ENCODE peak calls at places on chromosome 20, in four cellular contexts. G is PC-3; O is CD8-positive, alpha-beta memory T cell; T is IMR-90. Y is an unnamed sample.

GRCh38 chr20:48849779-48850178 is 22.0 kb upstream of the PREX1 start:
- DNase-seq in G (no peak), O (no peak), T (no peak), Y (no peak)

GRCh38 chr20:44357020-44357419 is 1.5 kb downstream of the HNF4A start:
- DNase-seq in T (no peak), O (no peak), G (no peak), Y (no peak)

GRCh38 chr20:5008743-5009142 is 7.4 kb upstream of the SLC23A2 start:
- DNase-seq in T (peak; percentile 11), G (peak; percentile 68), O (no peak), Y (peak; percentile 17)

GRCh38 chr20:10239954-10240353 is 21.3 kb downstream of the SNAP25 start:
- DNase-seq in G (peak; percentile 32), O (no peak), T (peak; percentile 16), Y (no peak)

GRCh38 chr20:9215539-9215938 is 146.7 kb downstream of the PLCB4 start:
- DNase-seq in T (no peak), G (peak; percentile 59), O (no peak), Y (peak; percentile 24)

GRCh38 chr20:32970973-32971300 is 33.3 kb downstream of the SUN5 start:
- DNase-seq in T (no peak), O (no peak), G (no peak), Y (no peak)

GRCh38 chr20:8287328-8287727 is 155.3 kb downstream of the PLCB1 start:
- DNase-seq in G (no peak), O (no peak), T (no peak), Y (no peak)

GRCh38 chr20:35572838-35573237 is 31.0 kb downstream of the ERGIC3 start:
- DNase-seq in G (no peak), T (no peak), O (no peak), Y (no peak)

GRCh38 chr20:59141818-59142581 is 21.6 kb upstream of the ZNF831 start:
- DNase-seq in O (no peak), G (peak; percentile 55), T (peak; percentile 2), Y (peak; percentile 24)

GRCh38 chr20:48716086-48716485 is 111.7 kb downstream of the PREX1 start:
- DNase-seq in G (no peak), T (no peak), O (peak; percentile 51), Y (no peak)

GRCh38 chr20:7989379-7989778 is 30.2 kb downstream of the TMX4 start:
- DNase-seq in G (peak; percentile 35), T (no peak), O (no peak), Y (no peak)

GRCh38 chr20:51541189-51542032 is 1.1 kb downstream of the NFATC2 start:
- DNase-seq in O (peak; percentile 83), T (peak; percentile 22), G (no peak), Y (peak; percentile 19)

GRCh38 chr20:23215596-23215995 is 129.5 kb upstream of the CD93 start:
- DNase-seq in G (no peak), O (no peak), T (no peak), Y (no peak)

GRCh38 chr20:62063981-62064787 is 1.5 kb downstream of the TAF4 start:
- DNase-seq in O (no peak), G (peak; percentile 38), T (no peak), Y (no peak)

GRCh38 chr20:5127859-5128409 is 1.1 kb downstream of the CDS2 start:
- DNase-seq in T (no peak), G (no peak), O (no peak), Y (no peak)

GRCh38 chr20:63624486-63624885 is 2.4 kb downstream of the GMEB2 start:
- DNase-seq in T (peak; percentile 49), G (no peak), O (no peak), Y (peak; percentile 60)

GRCh38 chr20:35984382-35984781 is 16.0 kb downstream of the CNBD2 start:
- DNase-seq in T (no peak), G (no peak), O (no peak), Y (no peak)

GRCh38 chr20:36835025-36835424 is 40.9 kb upstream of the TLDC2 start:
- DNase-seq in O (no peak), G (no peak), T (no peak), Y (no peak)

GRCh38 chr20:48879609-48880008 is 41.9 kb upstream of the ARFGEF2 start:
- DNase-seq in T (no peak), G (peak; percentile 52), O (no peak), Y (peak; percentile 59)

GRCh38 chr20:40694246-40694645 is 5.2 kb upstream of the MAFB start:
- DNase-seq in O (no peak), G (no peak), T (no peak), Y (no peak)

GRCh38 chr20:34334654-34335407 is 28.2 kb upstream of the ITCH start:
- DNase-seq in O (no peak), G (peak; percentile 86), T (no peak), Y (peak; percentile 25)

GRCh38 chr20:48298851-48299484 is 513.7 kb upstream of the SULF2 start:
- DNase-seq in G (peak; percentile 97), O (no peak), T (peak; percentile 92), Y (peak; percentile 91)

GRCh38 chr20:59807909-59808728 is 125.3 kb downstream of the SYCP2 start:
- DNase-seq in O (no peak), G (no peak), T (no peak), Y (no peak)

GRCh38 chr20:63206878-63207277 is 9.1 kb downstream of the YTHDF1 start:
- DNase-seq in G (peak; percentile 62), T (peak; percentile 17), O (no peak), Y (no peak)

GRCh38 chr20:13683833-13684232 is 45.1 kb upstream of the TASP1 start:
- DNase-seq in T (no peak), G (no peak), O (no peak), Y (no peak)

GRCh38 chr20:62120990-62121775 is 1.1 kb upstream of the LSM14B start:
- DNase-seq in T (peak; percentile 61), G (peak; percentile 50), O (no peak), Y (peak; percentile 72)

GRCh38 chr20:33793011-33793931 is 17.9 kb upstream of the CHMP4B start:
- DNase-seq in T (peak; percentile 24), G (peak; percentile 39), O (no peak), Y (no peak)

GRCh38 chr20:37363221-37364012 is 17.5 kb downstream of the SRC start:
- DNase-seq in O (no peak), G (no peak), T (no peak), Y (no peak)

GRCh38 chr20:23003077-23003476 is 32.0 kb upstream of the SSTR4 start:
- DNase-seq in O (no peak), G (no peak), T (no peak), Y (no peak)

GRCh38 chr20:58851969-58852458 is 502 bp upstream of the GNAS start:
- DNase-seq in G (no peak), T (no peak), O (no peak), Y (no peak)

GRCh38 chr20:64069614-64070243 is 6.7 kb downstream of the TCEA2 start:
- DNase-seq in T (no peak), G (peak; percentile 48), O (no peak), Y (peak; percentile 50)

GRCh38 chr20:57211949-57212889 is 54.2 kb downstream of the BMP7 start:
- DNase-seq in G (peak; percentile 93), O (no peak), T (peak; percentile 84), Y (peak; percentile 77)

GRCh38 chr20:62876826-62877728 is 15.5 kb upstream of the TCFL5 start:
- DNase-seq in G (no peak), T (no peak), O (no peak), Y (no peak)

GRCh38 chr20:14418441-14418840 is 81.0 kb upstream of the FLRT3 start:
- DNase-seq in T (no peak), O (no peak), G (no peak), Y (peak; percentile 45)

GRCh38 chr20:54706581-54706980 is 231.2 kb downstream of the DOK5 start:
- DNase-seq in G (no peak), T (no peak), O (no peak), Y (no peak)
- H3K4me1 ChIP-seq in G (no peaks in the 10 kb centered on the region), T (no peaks in the 10 kb centered on the region), O (no peaks in the 10 kb centered on the region), Y (no peaks in the 10 kb centered on the region)

GRCh38 chr20:46406200-46406985 is at the start of gene ELMO2:
- DNase-seq in T (peak; percentile 95), G (peak; percentile 98), O (peak; percentile 95), Y (peak; percentile 99)
- H3K4me1 ChIP-seq in T (peaks cover 18% of the 10 kb centered on the region), G (peaks cover 39% of the 10 kb centered on the region), O (peaks cover 47% of the 10 kb centered on the region), Y (peaks cover 45% of the 10 kb centered on the region)

GRCh38 chr20:43320536-43320935 is 130.8 kb upstream of the PTPRT start:
- DNase-seq in T (no peak), G (no peak), O (no peak), Y (no peak)

GRCh38 chr20:43323592-43323991 is 133.9 kb upstream of the PTPRT start:
- DNase-seq in O (no peak), G (no peak), T (no peak), Y (no peak)

GRCh38 chr20:43331911-43332310 is 125.8 kb upstream of the SRSF6 start:
- DNase-seq in T (no peak), G (no peak), O (no peak), Y (no peak)

GRCh38 chr20:43322851-43323250 is 133.1 kb upstream of the PTPRT start:
- DNase-seq in G (no peak), T (peak; percentile 1), O (no peak), Y (no peak)

DNA sequence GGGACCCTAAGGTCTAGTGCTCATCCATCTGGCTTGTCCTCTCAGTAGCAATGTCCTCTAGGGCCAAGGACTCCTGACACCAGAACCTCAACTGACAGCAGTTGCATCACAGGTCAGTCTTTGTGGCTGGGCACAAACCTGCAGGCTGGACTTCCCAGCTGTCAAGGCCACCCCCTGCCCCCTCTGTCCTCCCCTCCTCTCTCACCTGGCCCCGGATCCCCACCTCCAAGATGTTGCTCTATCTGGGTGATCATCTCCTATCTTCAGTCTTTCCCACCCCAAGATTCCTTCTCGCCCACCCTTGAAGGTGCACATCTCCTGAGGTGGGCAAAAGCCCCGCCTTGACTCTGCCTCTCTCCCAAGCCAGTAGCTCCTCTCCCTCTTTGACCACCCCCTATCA is 131.8 kb upstream of the SRSF6 start:
- DNase-seq in G (no peak), T (no peak), O (no peak), Y (no peak)
- H3K4me1 ChIP-seq in G (no peaks in the 10 kb centered on the region), T (no peaks in the 10 kb centered on the region), O (no peaks in the 10 kb centered on the region), Y (peaks cover 4% of the 10 kb centered on the region)

GRCh38 chr20:50388733-50389436 is 121.3 kb upstream of the PTPN1 start:
- DNase-seq in T (no peak), G (peak; percentile 31), O (no peak), Y (no peak)

GRCh38 chr20:50387996-50388332 is 122.2 kb upstream of the PTPN1 start:
- DNase-seq in O (no peak), T (no peak), G (no peak), Y (no peak)

GRCh38 chr20:50385733-50386640 is 124.2 kb upstream of the PTPN1 start:
- DNase-seq in O (peak; percentile 75), T (peak; percentile 27), G (no peak), Y (no peak)

GRCh38 chr20:50386641-50386960 is 123.6 kb upstream of the PTPN1 start:
- DNase-seq in T (no peak), G (no peak), O (no peak), Y (no peak)

DNA sequence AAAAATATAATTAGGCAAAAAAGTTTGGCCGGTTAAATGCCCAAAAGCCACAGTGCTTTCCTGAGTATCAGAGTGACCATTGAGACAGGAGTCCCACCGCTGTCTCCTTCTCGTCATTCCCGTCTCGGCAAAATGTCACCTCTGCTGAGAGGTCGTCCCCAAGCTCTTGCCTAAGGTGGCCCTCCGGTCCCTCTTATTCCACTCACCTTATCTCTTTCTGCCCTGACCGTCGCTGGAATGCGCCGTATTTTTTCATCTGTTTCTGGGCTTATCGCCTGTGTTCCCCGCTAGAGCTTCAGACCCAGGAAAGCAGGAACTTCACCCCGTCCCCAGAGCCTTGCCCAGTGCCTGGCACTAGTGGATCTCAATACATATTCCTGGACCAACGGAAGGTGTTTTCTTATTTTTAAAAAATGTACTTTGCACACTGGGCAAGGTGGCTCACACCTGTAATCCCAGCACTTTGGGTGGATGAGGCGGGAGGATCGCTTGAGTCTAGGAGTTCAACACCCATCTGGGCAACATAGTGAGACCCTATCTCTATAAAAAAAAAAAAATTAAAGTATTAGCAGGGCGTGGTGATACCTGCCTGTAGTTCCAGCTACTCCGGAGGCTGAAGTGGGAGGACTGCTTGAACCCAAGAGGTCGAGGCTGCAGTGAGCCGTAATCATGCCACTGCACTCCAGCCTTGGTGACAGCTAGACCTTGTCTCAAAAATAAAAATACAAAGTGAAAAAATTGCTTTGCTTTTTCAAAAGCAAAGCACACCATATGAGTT is 122.8 kb upstream of the PTPN1 start:
- DNase-seq in O (no peak), T (no peak), G (no peak), Y (no peak)
- H3K4me1 ChIP-seq in O (peaks cover 44% of the 10 kb centered on the region), T (no peaks in the 10 kb centered on the region), G (peaks cover 11% of the 10 kb centered on the region), Y (no peaks in the 10 kb centered on the region)

Y was measured in adipocyte.